ENCODE peak calls at places on chromosomes 13 and 19, in six cellular contexts. One of them, this sample, is unnamed.

GRCh38 chr13:53398051-53398450 is 369.4 kb downstream of the OLFM4 start:
- DNase-seq in AG08395: no peak
- DNase-seq in NCI-H446: no peak
- DNase-seq in OCI-LY7: no peak
- DNase-seq in activated T-cell treated with anti-CD3 and anti-CD28 coated beads, Interleukin-2, amount 50 U/mL, for 72 hours: no peak
- DNase-seq in dorsolateral prefrontal cortex: no peak
- DNase-seq in this sample: no peak

GRCh38 chr13:68099616-68100015 is 869.5 kb upstream of the PCDH9 start:
- DNase-seq in dorsolateral prefrontal cortex: no peak
- DNase-seq in activated T-cell treated with anti-CD3 and anti-CD28 coated beads, Interleukin-2, amount 50 U/mL, for 72 hours: no peak
- DNase-seq in NCI-H446: no peak
- DNase-seq in AG08395: peak
- DNase-seq in OCI-LY7: no peak
- DNase-seq in this sample: no peak

GRCh38 chr19:54493967-54494585 is 8.6 kb upstream of the LAIR2 start:
- DNase-seq in activated T-cell treated with anti-CD3 and anti-CD28 coated beads, Interleukin-2, amount 50 U/mL, for 72 hours: no peak
- DNase-seq in NCI-H446: no peak
- DNase-seq in dorsolateral prefrontal cortex: no peak
- DNase-seq in OCI-LY7: no peak
- DNase-seq in AG08395: no peak
- DNase-seq in this sample: no peak

GRCh38 chr13:87274209-87274819 is 396.9 kb upstream of the SLITRK5 start:
- DNase-seq in activated T-cell treated with anti-CD3 and anti-CD28 coated beads, Interleukin-2, amount 50 U/mL, for 72 hours: peak
- DNase-seq in NCI-H446: peak
- DNase-seq in AG08395: peak
- DNase-seq in dorsolateral prefrontal cortex: no peak
- DNase-seq in OCI-LY7: peak
- DNase-seq in this sample: no peak

GRCh38 chr13:56393549-56393948 is 747.2 kb upstream of the PRR20A start:
- DNase-seq in OCI-LY7: no peak
- DNase-seq in AG08395: no peak
- DNase-seq in NCI-H446: no peak
- DNase-seq in activated T-cell treated with anti-CD3 and anti-CD28 coated beads, Interleukin-2, amount 50 U/mL, for 72 hours: no peak
- DNase-seq in dorsolateral prefrontal cortex: no peak
- DNase-seq in this sample: no peak

GRCh38 chr13:66462187-66462586 is 767.9 kb downstream of the PCDH9 start:
- DNase-seq in OCI-LY7: no peak
- DNase-seq in AG08395: no peak
- DNase-seq in activated T-cell treated with anti-CD3 and anti-CD28 coated beads, Interleukin-2, amount 50 U/mL, for 72 hours: no peak
- DNase-seq in dorsolateral prefrontal cortex: no peak
- DNase-seq in NCI-H446: no peak
- DNase-seq in this sample: no peak

GRCh38 chr13:79724348-79725103 is 243.6 kb downstream of the NDFIP2 start:
- DNase-seq in AG08395: no peak
- DNase-seq in activated T-cell treated with anti-CD3 and anti-CD28 coated beads, Interleukin-2, amount 50 U/mL, for 72 hours: no peak
- DNase-seq in dorsolateral prefrontal cortex: no peak
- DNase-seq in NCI-H446: no peak
- DNase-seq in OCI-LY7: no peak
- DNase-seq in this sample: no peak

GRCh38 chr19:13029893-13030292 is 34.6 kb downstream of the NFIX start:
- DNase-seq in OCI-LY7: peak
- DNase-seq in AG08395: no peak
- DNase-seq in NCI-H446: peak
- DNase-seq in activated T-cell treated with anti-CD3 and anti-CD28 coated beads, Interleukin-2, amount 50 U/mL, for 72 hours: no peak
- DNase-seq in dorsolateral prefrontal cortex: peak
- DNase-seq in this sample: peak

GRCh38 chr13:27053902-27054595 is 117.6 kb downstream of the USP12 start:
- DNase-seq in activated T-cell treated with anti-CD3 and anti-CD28 coated beads, Interleukin-2, amount 50 U/mL, for 72 hours: no peak
- DNase-seq in dorsolateral prefrontal cortex: no peak
- DNase-seq in AG08395: peak
- DNase-seq in NCI-H446: no peak
- DNase-seq in OCI-LY7: no peak
- DNase-seq in this sample: no peak